ENCODE peak calls at places on chromosomes 2 and 18, in four cellular contexts. T, Q, Y and W are unnamed samples.

GRCh38 chr2:109446531-109447131 is 167.1 kb downstream of the SEPTIN10 start:
- DNase-seq in T (no peak), Q (no peak), Y (no peak), W (peak)

GRCh38 chr2:138267161-138267901 is 234.2 kb upstream of the SPOPL start:
- DNase-seq in T (no peak), Q (no peak), Y (peak), W (no peak)

GRCh38 chr18:58993260-58993659 is 128.6 kb downstream of the ZNF532 start:
- DNase-seq in T (no peak), Q (no peak), Y (no peak), W (no peak)

GRCh38 chr2:84388133-84388532 is 70.9 kb downstream of the SUCLG1 start:
- DNase-seq in T (no peak), Q (no peak), Y (no peak), W (no peak)

GRCh38 chr18:64082513-64082912 is 66.4 kb downstream of the LINC00305 start:
- DNase-seq in T (no peak), Q (no peak), Y (no peak), W (no peak)

GRCh38 chr2:72895759-72896281 is 8.6 kb downstream of the SPR start:
- DNase-seq in T (peak), Q (peak), Y (no peak), W (no peak)

GRCh38 chr2:26740890-26741302 is 23.2 kb upstream of the SLC35F6 start:
- DNase-seq in T (no peak), Q (no peak), Y (no peak), W (no peak)

GRCh38 chr2:215787565-215788178 is 225.7 kb downstream of the MREG start:
- DNase-seq in T (no peak), Q (no peak), Y (no peak), W (no peak)

GRCh38 chr2:220078439-220078838 is 451.0 kb downstream of the SLC4A3 start:
- DNase-seq in T (no peak), Q (peak), Y (no peak), W (no peak)

GRCh38 chr18:32629990-32630389 is 142.8 kb downstream of the KLHL14 start:
- DNase-seq in T (no peak), Q (peak), Y (no peak), W (no peak)

GRCh38 chr2:233444501-233444900 is 90.2 kb downstream of the DGKD start:
- DNase-seq in T (no peak), Q (no peak), Y (no peak), W (no peak)

GRCh38 chr2:46748121-46748520 is 167.5 kb downstream of the MCFD2 start:
- DNase-seq in T (no peak), Q (no peak), Y (no peak), W (no peak)

GRCh38 chr2:240901986-240902614 is 4.0 kb upstream of the CROCC2 start:
- DNase-seq in T (no peak), Q (no peak), Y (no peak), W (no peak)

GRCh38 chr2:79622508-79622907 is 109.7 kb downstream of the CTNNA2 start:
- DNase-seq in T (no peak), Q (no peak), Y (no peak), W (no peak)

GRCh38 chr2:28643911-28644334 is 107.7 kb upstream of the PPP1CB start:
- DNase-seq in T (no peak), Q (no peak), Y (no peak), W (no peak)

GRCh38 chr2:215022418-215022817 is 116.0 kb downstream of the ABCA12 start:
- DNase-seq in T (no peak), Q (no peak), Y (no peak), W (no peak)

GRCh38 chr2:234953116-234954031 is 1.6 kb downstream of the SH3BP4 start:
- DNase-seq in T (no peak), Q (no peak), Y (no peak), W (no peak)

GRCh38 chr2:204197601-204198000 is 261.0 kb downstream of the ICOS start:
- DNase-seq in T (no peak), Q (no peak), Y (no peak), W (no peak)

GRCh38 chr2:229909090-229909489 is 12.7 kb downstream of the TRIP12 start:
- DNase-seq in T (no peak), Q (no peak), Y (no peak), W (no peak)

GRCh38 chr18:63234839-63235238 is 84.7 kb downstream of the BCL2 start:
- DNase-seq in T (no peak), Q (no peak), Y (no peak), W (no peak)

GRCh38 chr2:127404466-127405251 is 13.6 kb upstream of the PROC start:
- DNase-seq in T (no peak), Q (no peak), Y (peak), W (no peak)

GRCh38 chr2:74481961-74482800 is 617 bp downstream of the CCDC142 start:
- DNase-seq in T (peak), Q (no peak), Y (peak), W (peak)

GRCh38 chr2:10552871-10553245 is 104.7 kb upstream of the ODC1 start:
- DNase-seq in T (no peak), Q (no peak), Y (no peak), W (no peak)

GRCh38 chr2:170739507-170740046 is 24.4 kb downstream of the SP5 start:
- DNase-seq in T (no peak), Q (no peak), Y (no peak), W (no peak)

GRCh38 chr2:176280156-176280555 is 10.9 kb downstream of the MTX2 start:
- DNase-seq in T (no peak), Q (no peak), Y (no peak), W (no peak)

GRCh38 chr18:35610089-35610488 is 28.5 kb downstream of the GALNT1 start:
- DNase-seq in T (no peak), Q (no peak), Y (no peak), W (no peak)

GRCh38 chr2:175871949-175872348 is 130.1 kb downstream of the LNPK start:
- DNase-seq in T (no peak), Q (no peak), Y (no peak), W (no peak)

GRCh38 chr2:133773862-133774674 is 205.8 kb upstream of the NCKAP5 start:
- DNase-seq in T (no peak), Q (no peak), Y (no peak), W (no peak)

GRCh38 chr2:220556658-220557057 is 929.2 kb downstream of the SLC4A3 start:
- DNase-seq in T (no peak), Q (no peak), Y (no peak), W (no peak)

GRCh38 chr2:207505180-207505579 is 24.6 kb upstream of the CREB1 start:
- DNase-seq in T (no peak), Q (peak), Y (no peak), W (no peak)

DNA sequence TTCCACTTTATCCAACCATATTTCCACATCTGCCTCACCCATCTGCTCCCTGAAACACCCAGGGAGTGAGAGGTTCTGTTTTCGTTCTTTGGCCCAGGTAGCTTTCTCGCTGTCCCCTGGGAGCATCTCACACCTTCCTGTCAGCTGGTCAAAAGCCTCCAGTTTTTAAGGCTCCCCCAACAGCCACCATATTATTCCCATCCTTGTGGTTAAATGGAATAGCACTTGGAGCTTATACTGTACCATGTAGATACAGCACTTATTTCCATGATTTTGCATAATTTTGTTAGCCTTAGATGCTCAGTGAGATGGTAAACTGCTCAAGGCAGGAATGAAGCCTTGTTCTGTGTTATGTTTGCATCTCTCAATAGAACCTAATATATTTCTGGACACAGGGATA is 58.5 kb upstream of the TMEM182 start:
- DNase-seq in T (no peak), Q (no peak), Y (no peak), W (no peak)
- TF ChIP-seq CTCF in T (no peak), Q (no peak), Y (no peak), W (no peak)

DNA sequence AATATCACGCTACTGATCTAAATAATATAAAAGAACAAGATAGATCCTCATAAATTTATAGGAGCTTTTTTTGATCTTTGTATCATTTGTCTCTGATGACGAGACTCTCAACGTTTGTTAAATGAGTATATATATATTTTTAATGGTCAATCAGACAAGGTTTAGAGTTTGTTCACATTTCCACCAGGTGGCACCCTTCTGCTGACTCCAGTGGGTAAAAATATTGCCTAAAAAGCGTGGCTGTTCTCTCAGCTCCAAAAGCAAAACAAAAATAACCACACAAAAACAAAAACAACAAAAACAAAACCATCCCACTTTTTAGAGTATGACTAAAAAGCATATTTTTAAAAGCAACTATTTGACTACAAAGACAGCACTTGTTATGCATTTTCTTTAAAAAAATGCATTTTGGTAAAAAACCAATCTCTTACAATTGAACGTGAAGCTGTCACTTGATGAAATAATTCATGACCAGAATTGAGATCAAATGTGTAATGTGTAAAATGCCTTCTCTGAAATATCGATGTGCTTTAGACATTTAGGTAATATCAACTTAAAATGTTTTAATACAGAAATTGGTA is 723.2 kb downstream of the DPP10 start:
- DNase-seq in T (peak), Q (no peak), Y (peak), W (peak)
- TF ChIP-seq CTCF in T (peak), Q (no peak), Y (no peak), W (peak)

GRCh38 chr18:79527656-79528055 is 131.9 kb downstream of the NFATC1 start:
- DNase-seq in T (no peak), Q (no peak), Y (no peak), W (no peak)
- TF ChIP-seq CTCF in T (no peak), Q (no peak), Y (no peak), W (no peak)

DNA sequence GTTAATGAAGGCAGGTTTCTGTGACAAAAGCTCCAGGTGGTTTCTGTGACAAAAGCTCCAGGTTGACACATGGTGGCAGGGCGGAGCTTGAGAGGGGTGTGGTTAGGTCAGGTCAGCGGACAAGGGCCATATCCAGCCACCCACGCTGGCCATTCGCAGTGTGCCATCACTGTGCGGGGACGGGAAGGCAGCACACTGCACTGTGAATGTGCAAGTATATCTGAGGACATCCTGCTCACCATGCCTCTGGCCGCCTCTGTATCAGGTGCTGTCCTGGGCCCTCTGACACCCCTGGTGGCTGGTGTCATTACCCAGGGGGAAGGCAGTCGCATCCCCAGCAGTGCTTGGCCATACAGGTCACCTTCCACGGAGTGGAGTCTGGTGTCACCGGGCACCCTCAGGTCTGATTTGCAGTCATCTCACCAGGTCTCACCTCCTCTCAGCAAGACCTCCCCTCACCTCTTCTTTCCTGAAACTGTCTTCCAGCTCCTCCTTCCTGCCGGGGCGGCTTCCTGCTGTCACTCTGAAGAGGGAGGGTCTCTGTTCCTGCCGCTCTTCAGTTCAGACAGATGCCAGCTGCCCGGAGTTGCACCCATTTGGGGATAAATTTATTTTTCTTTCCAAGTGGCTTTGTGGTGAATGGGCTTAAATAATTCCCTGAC is 34.9 kb downstream of the CTIF start:
- DNase-seq in T (peak), Q (no peak), Y (no peak), W (no peak)
- TF ChIP-seq CTCF in T (no peak), Q (no peak), Y (no peak), W (no peak)

GRCh38 chr18:74567805-74568204 is 29.9 kb upstream of the ZNF407 start:
- DNase-seq in T (no peak), Q (no peak), Y (no peak), W (no peak)

GRCh38 chr18:74570266-74570665 is 27.4 kb upstream of the ZNF407 start:
- DNase-seq in T (no peak), Q (no peak), Y (no peak), W (no peak)

GRCh38 chr18:74573053-74573452 is 24.6 kb upstream of the ZNF407 start:
- DNase-seq in T (no peak), Q (no peak), Y (no peak), W (no peak)

GRCh38 chr18:74571895-74572680 is 25.6 kb upstream of the ZNF407 start:
- DNase-seq in T (no peak), Q (no peak), Y (no peak), W (no peak)

GRCh38 chr18:74569401-74569800 is 28.3 kb upstream of the ZNF407 start:
- DNase-seq in T (no peak), Q (no peak), Y (no peak), W (no peak)
- TF ChIP-seq CTCF in T (no peak), Q (no peak), Y (no peak), W (no peak)

GRCh38 chr2:150125708-150126107 is 361.8 kb downstream of the RND3 start:
- DNase-seq in T (no peak), Q (no peak), Y (no peak), W (peak)
- TF ChIP-seq CTCF in T (no peak), Q (no peak), Y (no peak), W (no peak)

GRCh38 chr2:126239560-126239959 is 416.4 kb upstream of the GYPC start:
- DNase-seq in T (no peak), Q (no peak), Y (no peak), W (no peak)
- TF ChIP-seq CTCF in T (no peak), Q (no peak), Y (no peak), W (no peak)

GRCh38 chr18:49059028-49059670 is 108.4 kb upstream of the SMAD7 start:
- DNase-seq in T (no peak), Q (no peak), Y (no peak), W (no peak)
- TF ChIP-seq CTCF in T (no peak), Q (no peak), Y (no peak), W (no peak)

GRCh38 chr2:86225581-86225980 is 26.3 kb downstream of the MRPL35 start:
- DNase-seq in T (no peak), Q (peak), Y (peak), W (no peak)
- TF ChIP-seq CTCF in T (no peak), Q (no peak), Y (no peak), W (no peak)